ENCODE peak calls at places on chromosomes 7 and 10, in eight cellular contexts. One of them, this sample, is unnamed.

GRCh38 chr7:95952851-95953250 is 180.5 kb downstream of the DYNC1I1 start:
- DNase-seq in fibroblast of mammary gland: no peak
- DNase-seq in brain microvascular endothelial cell: no peak
- DNase-seq in epithelial cell of proximal tubule: no peak
- DNase-seq in upper lobe of right lung: no peak
- DNase-seq in GM23248: no peak
- DNase-seq in NB4: no peak
- DNase-seq in A549: no peak
- DNase-seq in this sample: no peak

GRCh38 chr7:99762680-99763327 is 21.2 kb downstream of the CYP3A4 start:
- DNase-seq in NB4: no peak
- DNase-seq in A549: no peak
- DNase-seq in GM23248: peak; percentile 89
- DNase-seq in epithelial cell of proximal tubule: no peak
- DNase-seq in brain microvascular endothelial cell: peak; percentile 85
- DNase-seq in upper lobe of right lung: no peak
- DNase-seq in fibroblast of mammary gland: peak; percentile 96
- DNase-seq in this sample: no peak

GRCh38 chr7:10720042-10720441 is 253.6 kb upstream of the PHF14 start:
- DNase-seq in upper lobe of right lung: no peak
- DNase-seq in NB4: no peak
- DNase-seq in A549: no peak
- DNase-seq in fibroblast of mammary gland: no peak
- DNase-seq in GM23248: no peak
- DNase-seq in epithelial cell of proximal tubule: no peak
- DNase-seq in brain microvascular endothelial cell: no peak
- DNase-seq in this sample: no peak

GRCh38 chr7:119733480-119733879 is 539.5 kb upstream of the KCND2 start:
- DNase-seq in GM23248: no peak
- DNase-seq in upper lobe of right lung: no peak
- DNase-seq in A549: no peak
- DNase-seq in epithelial cell of proximal tubule: no peak
- DNase-seq in brain microvascular endothelial cell: no peak
- DNase-seq in fibroblast of mammary gland: no peak
- DNase-seq in NB4: no peak
- DNase-seq in this sample: no peak

GRCh38 chr7:80273327-80273726 is 138.7 kb downstream of the GNAI1 start:
- DNase-seq in fibroblast of mammary gland: peak; percentile 75
- DNase-seq in NB4: no peak
- DNase-seq in brain microvascular endothelial cell: no peak
- DNase-seq in A549: no peak
- DNase-seq in GM23248: peak; percentile 72
- DNase-seq in epithelial cell of proximal tubule: peak; percentile 44
- DNase-seq in upper lobe of right lung: no peak
- DNase-seq in this sample: peak; percentile 86

GRCh38 chr7:4436361-4436899 is 245.7 kb upstream of the FOXK1 start:
- DNase-seq in NB4: no peak
- DNase-seq in GM23248: no peak
- DNase-seq in brain microvascular endothelial cell: no peak
- DNase-seq in A549: peak; percentile 48
- DNase-seq in upper lobe of right lung: no peak
- DNase-seq in fibroblast of mammary gland: no peak
- DNase-seq in epithelial cell of proximal tubule: no peak
- DNase-seq in this sample: no peak

GRCh38 chr7:81383848-81384247 is 386.0 kb downstream of the HGF start:
- DNase-seq in epithelial cell of proximal tubule: no peak
- DNase-seq in brain microvascular endothelial cell: peak; percentile 7
- DNase-seq in upper lobe of right lung: no peak
- DNase-seq in GM23248: no peak
- DNase-seq in fibroblast of mammary gland: no peak
- DNase-seq in A549: no peak
- DNase-seq in NB4: no peak
- DNase-seq in this sample: no peak

GRCh38 chr7:33888206-33888605 is 17.1 kb upstream of the BMPER start:
- DNase-seq in epithelial cell of proximal tubule: no peak
- DNase-seq in upper lobe of right lung: no peak
- DNase-seq in GM23248: no peak
- DNase-seq in fibroblast of mammary gland: no peak
- DNase-seq in A549: no peak
- DNase-seq in NB4: no peak
- DNase-seq in brain microvascular endothelial cell: no peak
- DNase-seq in this sample: no peak

GRCh38 chr7:5687936-5688673 is 93.4 kb downstream of the RNF216 start:
- DNase-seq in upper lobe of right lung: no peak
- DNase-seq in epithelial cell of proximal tubule: no peak
- DNase-seq in NB4: no peak
- DNase-seq in GM23248: no peak
- DNase-seq in fibroblast of mammary gland: no peak
- DNase-seq in brain microvascular endothelial cell: no peak
- DNase-seq in A549: no peak
- DNase-seq in this sample: no peak

GRCh38 chr10:34814228-34815173 is 595 bp downstream of the PARD3 start:
- DNase-seq in epithelial cell of proximal tubule: no peak
- DNase-seq in upper lobe of right lung: peak; percentile 77
- DNase-seq in A549: peak; percentile 59
- DNase-seq in GM23248: peak; percentile 49
- DNase-seq in fibroblast of mammary gland: no peak
- DNase-seq in brain microvascular endothelial cell: no peak
- DNase-seq in NB4: peak; percentile 59
- DNase-seq in this sample: no peak

GRCh38 chr7:55463863-55464262 is 98.7 kb downstream of the LANCL2 start:
- DNase-seq in upper lobe of right lung: peak; percentile 8
- DNase-seq in NB4: no peak
- DNase-seq in brain microvascular endothelial cell: no peak
- DNase-seq in A549: no peak
- DNase-seq in fibroblast of mammary gland: no peak
- DNase-seq in GM23248: no peak
- DNase-seq in epithelial cell of proximal tubule: no peak
- DNase-seq in this sample: no peak

GRCh38 chr7:128210590-128211570 is 30.2 kb upstream of the LEP start:
- DNase-seq in A549: no peak
- DNase-seq in epithelial cell of proximal tubule: no peak
- DNase-seq in fibroblast of mammary gland: no peak
- DNase-seq in upper lobe of right lung: no peak
- DNase-seq in GM23248: no peak
- DNase-seq in brain microvascular endothelial cell: no peak
- DNase-seq in NB4: no peak
- DNase-seq in this sample: no peak

GRCh38 chr10:132407243-132407746 is 10.3 kb downstream of the PWWP2B start:
- DNase-seq in fibroblast of mammary gland: no peak
- DNase-seq in epithelial cell of proximal tubule: no peak
- DNase-seq in GM23248: no peak
- DNase-seq in A549: no peak
- DNase-seq in brain microvascular endothelial cell: no peak
- DNase-seq in NB4: no peak
- DNase-seq in upper lobe of right lung: peak; percentile 91
- DNase-seq in this sample: no peak

GRCh38 chr7:135845415-135846075 is 96.9 kb upstream of the FAM180A start:
- DNase-seq in NB4: no peak
- DNase-seq in fibroblast of mammary gland: no peak
- DNase-seq in GM23248: peak; percentile 25
- DNase-seq in epithelial cell of proximal tubule: no peak
- DNase-seq in brain microvascular endothelial cell: no peak
- DNase-seq in A549: no peak
- DNase-seq in upper lobe of right lung: no peak
- DNase-seq in this sample: no peak

DNA sequence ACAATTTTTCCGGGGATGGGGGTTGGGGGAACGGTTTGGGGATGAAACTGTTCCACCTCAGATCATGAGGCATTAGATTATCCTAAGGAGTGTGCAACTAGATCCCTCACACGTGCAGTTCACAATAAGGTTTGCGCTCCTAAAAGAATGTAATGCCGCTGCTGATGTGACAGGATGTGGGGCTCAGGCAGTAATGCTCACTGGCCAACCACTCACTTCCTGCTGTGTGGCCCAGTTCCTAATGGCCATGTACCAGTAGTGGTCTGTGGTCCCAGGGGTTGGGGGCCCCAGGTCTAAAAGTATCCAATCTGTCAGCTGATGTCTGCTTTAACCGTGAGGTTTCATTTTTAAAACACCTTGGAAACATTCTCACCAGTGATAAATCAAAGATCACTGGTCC is 2.2 kb downstream of the STN1 start:
- DNase-seq in brain microvascular endothelial cell: no peak
- DNase-seq in fibroblast of mammary gland: no peak
- DNase-seq in GM23248: no peak
- DNase-seq in NB4: peak; percentile 68
- DNase-seq in A549: no peak
- DNase-seq in epithelial cell of proximal tubule: no peak
- DNase-seq in upper lobe of right lung: peak; percentile 61
- DNase-seq in this sample: no peak
- H3K4me3 ChIP-seq in brain microvascular endothelial cell: peak overlapping the region; percentile 79
- H3K4me3 ChIP-seq in fibroblast of mammary gland: peak overlapping the region; percentile 82
- H3K4me3 ChIP-seq in GM23248: peak overlapping the region; percentile 75
- H3K4me3 ChIP-seq in NB4: peak overlapping the region; percentile 86
- H3K4me3 ChIP-seq in A549: no peak overlapping the region
- H3K4me3 ChIP-seq in epithelial cell of proximal tubule: peak overlapping the region; percentile 93
- H3K4me3 ChIP-seq in upper lobe of right lung: peak overlapping the region; percentile 76
- H3K4me3 ChIP-seq in this sample: no peak overlapping the region

GRCh38 chr7:37684927-37685326 is 1.4 kb downstream of the GPR141 start:
- DNase-seq in brain microvascular endothelial cell: no peak
- DNase-seq in fibroblast of mammary gland: no peak
- DNase-seq in GM23248: no peak
- DNase-seq in upper lobe of right lung: no peak
- DNase-seq in epithelial cell of proximal tubule: no peak
- DNase-seq in NB4: peak; percentile 43
- DNase-seq in A549: no peak
- DNase-seq in this sample: no peak

GRCh38 chr7:37683263-37684120 is at the start of gene GPR141:
- DNase-seq in fibroblast of mammary gland: no peak
- DNase-seq in GM23248: no peak
- DNase-seq in brain microvascular endothelial cell: no peak
- DNase-seq in epithelial cell of proximal tubule: peak; percentile 55
- DNase-seq in upper lobe of right lung: no peak
- DNase-seq in NB4: peak; percentile 97
- DNase-seq in A549: no peak
- DNase-seq in this sample: no peak
- H3K4me3 ChIP-seq in fibroblast of mammary gland: no peak within 1 kb of the TSS
- H3K4me3 ChIP-seq in GM23248: no peak within 1 kb of the TSS
- H3K4me3 ChIP-seq in brain microvascular endothelial cell: no peak within 1 kb of the TSS
- H3K4me3 ChIP-seq in epithelial cell of proximal tubule: peak within 1 kb of the TSS; percentile 12
- H3K4me3 ChIP-seq in upper lobe of right lung: peak within 1 kb of the TSS; percentile 4
- H3K4me3 ChIP-seq in NB4: peak within 1 kb of the TSS; percentile 73
- H3K4me3 ChIP-seq in A549: no peak within 1 kb of the TSS
- H3K4me3 ChIP-seq in this sample: no peak within 1 kb of the TSS

GRCh38 chr7:7972128-7972527 is 3.5 kb downstream of the GLCCI1 start:
- DNase-seq in brain microvascular endothelial cell: no peak
- DNase-seq in fibroblast of mammary gland: no peak
- DNase-seq in NB4: peak; percentile 20
- DNase-seq in epithelial cell of proximal tubule: no peak
- DNase-seq in A549: no peak
- DNase-seq in upper lobe of right lung: no peak
- DNase-seq in GM23248: no peak
- DNase-seq in this sample: no peak

GRCh38 chr7:7970113-7970619 is 1.6 kb downstream of the GLCCI1 start:
- DNase-seq in NB4: no peak
- DNase-seq in upper lobe of right lung: no peak
- DNase-seq in A549: no peak
- DNase-seq in fibroblast of mammary gland: no peak
- DNase-seq in GM23248: peak; percentile 22
- DNase-seq in epithelial cell of proximal tubule: no peak
- DNase-seq in brain microvascular endothelial cell: no peak
- DNase-seq in this sample: no peak

GRCh38 chr7:7972927-7973594 is 4.5 kb downstream of the GLCCI1 start:
- DNase-seq in brain microvascular endothelial cell: no peak
- DNase-seq in epithelial cell of proximal tubule: no peak
- DNase-seq in fibroblast of mammary gland: no peak
- DNase-seq in A549: no peak
- DNase-seq in NB4: no peak
- DNase-seq in GM23248: no peak
- DNase-seq in upper lobe of right lung: no peak
- DNase-seq in this sample: no peak

GRCh38 chr7:7970620-7971307 is 2.2 kb downstream of the GLCCI1 start:
- DNase-seq in A549: no peak
- DNase-seq in NB4: peak; percentile 61
- DNase-seq in fibroblast of mammary gland: no peak
- DNase-seq in brain microvascular endothelial cell: no peak
- DNase-seq in upper lobe of right lung: no peak
- DNase-seq in epithelial cell of proximal tubule: no peak
- DNase-seq in GM23248: peak; percentile 28
- DNase-seq in this sample: no peak

DNA sequence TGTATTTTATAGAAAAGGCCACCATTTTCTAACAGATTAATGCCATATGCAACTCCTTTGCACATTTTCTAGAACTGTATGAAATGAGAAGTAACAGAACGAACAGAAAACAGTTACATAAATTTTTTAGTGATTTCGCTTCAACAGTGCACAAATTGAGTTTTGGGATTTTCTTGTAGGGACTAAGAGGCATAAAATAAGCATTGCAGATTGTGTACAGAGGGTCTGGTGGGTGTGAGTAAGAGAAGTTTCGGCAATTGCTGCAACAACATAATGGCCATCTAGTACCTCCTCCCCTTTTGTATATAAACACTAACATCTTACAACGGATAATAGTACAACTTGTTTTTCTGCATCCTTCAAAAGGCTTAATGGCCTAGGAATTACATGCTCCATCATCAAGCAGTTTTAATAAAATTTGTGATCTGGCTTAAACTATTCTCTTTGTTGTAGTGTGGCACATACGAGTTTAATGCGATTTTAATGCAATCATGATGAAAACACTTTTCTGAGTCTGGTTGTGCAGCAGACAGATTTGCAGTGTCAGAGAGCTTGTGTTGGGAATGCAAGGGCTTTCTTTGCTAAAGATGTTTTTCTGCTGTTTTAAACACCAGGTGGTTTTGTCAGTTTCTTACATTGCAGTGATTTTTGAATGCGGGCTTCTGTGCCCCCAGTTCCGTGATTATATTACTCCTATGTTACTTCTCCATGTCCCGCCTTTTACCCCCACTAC is 2.9 kb downstream of the GLCCI1 start:
- DNase-seq in A549: no peak
- DNase-seq in epithelial cell of proximal tubule: no peak
- DNase-seq in NB4: no peak
- DNase-seq in fibroblast of mammary gland: no peak
- DNase-seq in upper lobe of right lung: no peak
- DNase-seq in GM23248: no peak
- DNase-seq in brain microvascular endothelial cell: no peak
- DNase-seq in this sample: no peak
- H3K4me3 ChIP-seq in A549: no peak overlapping the region
- H3K4me3 ChIP-seq in epithelial cell of proximal tubule: peak overlapping the region; percentile 82
- H3K4me3 ChIP-seq in NB4: peak overlapping the region; percentile 72
- H3K4me3 ChIP-seq in fibroblast of mammary gland: no peak overlapping the region
- H3K4me3 ChIP-seq in upper lobe of right lung: peak overlapping the region; percentile 97
- H3K4me3 ChIP-seq in GM23248: no peak overlapping the region
- H3K4me3 ChIP-seq in brain microvascular endothelial cell: no peak overlapping the region
- H3K4me3 ChIP-seq in this sample: peak overlapping the region; percentile 78

DNA sequence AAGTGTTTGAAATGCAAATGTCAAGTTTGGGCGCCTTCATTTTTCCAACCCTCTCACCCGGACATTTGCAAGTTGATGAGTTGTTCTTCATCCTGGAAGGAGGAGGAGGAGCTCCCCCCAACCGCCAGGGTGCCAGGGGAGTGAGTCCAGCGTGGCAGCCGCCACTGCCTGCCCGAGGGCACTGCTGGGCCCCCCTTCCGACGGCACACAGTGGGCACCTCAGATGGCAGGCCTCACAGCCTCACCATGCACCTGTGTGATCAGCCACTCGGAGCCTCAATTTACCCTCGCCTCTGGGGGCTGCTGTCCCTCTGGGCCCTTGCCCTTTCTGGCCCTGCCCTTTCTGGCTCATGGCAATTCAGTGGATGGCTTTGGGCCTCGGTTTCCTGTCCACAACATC is 35.3 kb downstream of the ELFN1 start:
- DNase-seq in fibroblast of mammary gland: no peak
- DNase-seq in GM23248: no peak
- DNase-seq in NB4: no peak
- DNase-seq in A549: no peak
- DNase-seq in epithelial cell of proximal tubule: no peak
- DNase-seq in upper lobe of right lung: peak; percentile 51
- DNase-seq in brain microvascular endothelial cell: no peak
- DNase-seq in this sample: no peak
- H3K4me3 ChIP-seq in fibroblast of mammary gland: no peak overlapping the region
- H3K4me3 ChIP-seq in GM23248: no peak overlapping the region
- H3K4me3 ChIP-seq in NB4: no peak overlapping the region
- H3K4me3 ChIP-seq in A549: no peak overlapping the region
- H3K4me3 ChIP-seq in epithelial cell of proximal tubule: no peak overlapping the region
- H3K4me3 ChIP-seq in upper lobe of right lung: no peak overlapping the region
- H3K4me3 ChIP-seq in brain microvascular endothelial cell: no peak overlapping the region
- H3K4me3 ChIP-seq in this sample: no peak overlapping the region

This sample was measured in retinal pigment epithelial cell.